ENCODE peak calls at places on chromosomes 13 and 19, in five cellular contexts. H is PC-9, A is body of pancreas, D is neural crest cell, Y is omental fat pad. L is an unnamed sample.

GRCh38 chr19:31085125-31085524 is 264.1 kb downstream of the TSHZ3 start:
- DNase-seq in H (peak), A (no peak), D (no peak), Y (no peak), L (no peak)

GRCh38 chr19:7673995-7674667 is 2.8 kb upstream of the MCEMP1 start:
- DNase-seq in H (peak), A (peak), D (peak), Y (no peak), L (peak)

GRCh38 chr19:42469311-42470239 is 26.8 kb upstream of the CXCL17 start:
- DNase-seq in H (peak), A (no peak), D (no peak), Y (no peak), L (no peak)

GRCh38 chr13:84431646-84432045 is 549.4 kb upstream of the SLITRK1 start:
- DNase-seq in H (no peak), A (no peak), D (no peak), Y (no peak), L (no peak)

GRCh38 chr13:39362652-39363390 is 240.2 kb downstream of the LHFPL6 start:
- DNase-seq in H (no peak), A (no peak), D (no peak), Y (no peak), L (no peak)

GRCh38 chr13:110340812-110341444 is 33.8 kb downstream of the COL4A2 start:
- DNase-seq in H (no peak), A (peak), D (no peak), Y (peak), L (peak)

GRCh38 chr19:40862333-40862732 is 12.1 kb upstream of the CYP2A6 start:
- DNase-seq in H (no peak), A (no peak), D (no peak), Y (no peak), L (no peak)

GRCh38 chr19:17450264-17451075 is 2.0 kb upstream of the TMEM221 start:
- DNase-seq in H (peak), A (no peak), D (no peak), Y (no peak), L (no peak)

GRCh38 chr19:16324384-16325160 is at the start of gene KLF2:
- DNase-seq in H (peak), A (peak), D (peak), Y (peak), L (peak)

GRCh38 chr13:111948281-111948680 is 118.7 kb upstream of the SOX1 start:
- DNase-seq in H (no peak), A (no peak), D (no peak), Y (no peak), L (no peak)

GRCh38 chr19:51030631-51031030 is 4.2 kb downstream of the KLK12 start:
- DNase-seq in H (peak), A (no peak), D (no peak), Y (no peak), L (no peak)

GRCh38 chr13:106318941-106319411 is 216.5 kb downstream of the EFNB2 start:
- DNase-seq in H (peak), A (no peak), D (no peak), Y (no peak), L (no peak)

GRCh38 chr19:4738734-4739133 is 15.1 kb upstream of the DPP9 start:
- DNase-seq in H (no peak), A (no peak), D (no peak), Y (no peak), L (no peak)

GRCh38 chr13:96821381-96821780 is 172.9 kb downstream of the OXGR1 start:
- DNase-seq in H (no peak), A (no peak), D (no peak), Y (no peak), L (no peak)

GRCh38 chr19:5956728-5957127 is 21.2 kb downstream of the RANBP3 start:
- DNase-seq in H (no peak), A (no peak), D (no peak), Y (no peak), L (no peak)

GRCh38 chr19:48770223-48770622 is 14.9 kb downstream of the FGF21 start:
- DNase-seq in H (peak), A (no peak), D (no peak), Y (no peak), L (no peak)

GRCh38 chr13:43132911-43133310 is 109.5 kb downstream of the DNAJC15 start:
- DNase-seq in H (no peak), A (no peak), D (no peak), Y (no peak), L (no peak)

GRCh38 chr13:98083507-98083906 is 59.4 kb upstream of the FARP1 start:
- DNase-seq in H (no peak), A (no peak), D (no peak), Y (no peak), L (no peak)

GRCh38 chr13:91184244-91184926 is 163.1 kb upstream of the MIR17HG start:
- DNase-seq in H (no peak), A (no peak), D (no peak), Y (no peak), L (peak)

GRCh38 chr19:11382898-11383705 is 1.0 kb downstream of the EPOR start:
- DNase-seq in H (no peak), A (peak), D (peak), Y (no peak), L (peak)

GRCh38 chr19:11380653-11381534 is 3.2 kb downstream of the EPOR start:
- DNase-seq in H (peak), A (peak), D (peak), Y (peak), L (peak)

GRCh38 chr19:11383706-11384048 is 437 bp downstream of the EPOR start:
- DNase-seq in H (no peak), A (no peak), D (no peak), Y (no peak), L (peak)

GRCh38 chr19:11379857-11380350 is 4.2 kb downstream of the EPOR start:
- DNase-seq in H (no peak), A (no peak), D (no peak), Y (no peak), L (no peak)

GRCh38 chr19:11381535-11382369 is 2.4 kb downstream of the EPOR start:
- DNase-seq in H (no peak), A (peak), D (peak), Y (no peak), L (peak)
- TF ChIP-seq CTCF in H (no peak), A (no peak), D (peak), Y (no peak), L (no peak)

GRCh38 chr19:38483016-38483630 is 49.6 kb downstream of the RYR1 start:
- DNase-seq in H (no peak), A (no peak), D (no peak), Y (no peak), L (no peak)

GRCh38 chr19:38473201-38473600 is 39.7 kb downstream of the RYR1 start:
- DNase-seq in H (no peak), A (no peak), D (no peak), Y (no peak), L (no peak)

GRCh38 chr19:38482496-38482895 is 49.0 kb downstream of the RYR1 start:
- DNase-seq in H (no peak), A (no peak), D (no peak), Y (no peak), L (no peak)

GRCh38 chr19:38475176-38475575 is 41.7 kb downstream of the RYR1 start:
- DNase-seq in H (no peak), A (no peak), D (no peak), Y (no peak), L (no peak)

GRCh38 chr19:38478273-38478971 is 44.9 kb downstream of the RYR1 start:
- DNase-seq in H (no peak), A (no peak), D (peak), Y (no peak), L (no peak)
- TF ChIP-seq CTCF in H (peak), A (no peak), D (peak), Y (no peak), L (peak)

DNA sequence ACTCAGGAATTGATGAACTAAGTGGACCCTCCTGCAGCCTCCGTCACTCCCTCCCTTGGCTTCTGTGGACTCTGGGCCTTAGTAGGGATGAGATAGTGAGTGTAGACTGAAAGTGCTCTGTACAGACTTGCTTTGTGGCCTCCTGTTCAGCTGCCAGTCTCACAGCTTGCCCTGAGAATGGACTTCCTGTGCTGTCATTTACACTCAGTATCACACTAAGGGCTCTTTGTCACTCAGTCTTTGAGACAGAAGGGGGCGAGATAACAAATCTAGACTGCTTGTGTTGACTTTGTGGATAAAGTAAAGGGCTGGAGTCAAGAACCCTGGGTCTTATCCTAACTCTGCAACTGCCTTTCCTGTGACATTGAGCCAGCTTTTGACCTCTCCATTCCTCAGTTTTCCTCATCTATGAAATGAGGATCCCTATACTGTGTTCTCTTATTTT is 21.0 kb upstream of the SPRY2 start:
- DNase-seq in H (no peak), A (no peak), D (peak), Y (no peak), L (peak)
- TF ChIP-seq CTCF in H (no peak), A (no peak), D (no peak), Y (no peak), L (no peak)

GRCh38 chr13:28865951-28866350 is 45.8 kb downstream of the MTUS2 start:
- DNase-seq in H (no peak), A (no peak), D (no peak), Y (no peak), L (no peak)
- TF ChIP-seq CTCF in H (no peak), A (no peak), D (no peak), Y (no peak), L (no peak)